ENCODE peak calls at places on chromosomes 12 and 14, in nine cellular contexts. One of them, this sample, is unnamed.

GRCh38 chr12:68451261-68452091 is 119.3 kb upstream of the MDM1 start:
- DNase-seq in NCI-H1092: peak; percentile 8
- DNase-seq in mesendoderm: peak; percentile 80
- DNase-seq in kidney epithelial cell: no peak
- DNase-seq in right cardiac atrium: peak; percentile 40
- DNase-seq in hepatic stellate cell: peak; percentile 18
- DNase-seq in Right ventricle myocardium superior: peak; percentile 43
- DNase-seq in NCI-H510A: no peak
- DNase-seq in erythroblast: peak; percentile 44
- DNase-seq in this sample: peak; percentile 51

GRCh38 chr14:103290961-103291360 is 43.1 kb upstream of the EIF5 start:
- DNase-seq in hepatic stellate cell: no peak
- DNase-seq in right cardiac atrium: no peak
- DNase-seq in NCI-H510A: no peak
- DNase-seq in Right ventricle myocardium superior: no peak
- DNase-seq in erythroblast: no peak
- DNase-seq in NCI-H1092: no peak
- DNase-seq in kidney epithelial cell: no peak
- DNase-seq in mesendoderm: no peak
- DNase-seq in this sample: no peak

GRCh38 chr14:77120771-77121743 is 20.5 kb downstream of the ZDHHC22 start:
- DNase-seq in Right ventricle myocardium superior: no peak
- DNase-seq in kidney epithelial cell: no peak
- DNase-seq in hepatic stellate cell: no peak
- DNase-seq in erythroblast: no peak
- DNase-seq in mesendoderm: no peak
- DNase-seq in NCI-H1092: peak; percentile 75
- DNase-seq in right cardiac atrium: no peak
- DNase-seq in NCI-H510A: peak; percentile 38
- DNase-seq in this sample: peak; percentile 88

GRCh38 chr12:9134981-9135628 is 19.4 kb upstream of the A2M start:
- DNase-seq in kidney epithelial cell: no peak
- DNase-seq in hepatic stellate cell: no peak
- DNase-seq in NCI-H510A: no peak
- DNase-seq in mesendoderm: peak; percentile 27
- DNase-seq in erythroblast: peak; percentile 18
- DNase-seq in right cardiac atrium: no peak
- DNase-seq in Right ventricle myocardium superior: no peak
- DNase-seq in NCI-H1092: no peak
- DNase-seq in this sample: peak; percentile 35

GRCh38 chr14:30914812-30915211 is 40.5 kb downstream of the COCH start:
- DNase-seq in NCI-H1092: no peak
- DNase-seq in kidney epithelial cell: no peak
- DNase-seq in mesendoderm: no peak
- DNase-seq in NCI-H510A: no peak
- DNase-seq in right cardiac atrium: no peak
- DNase-seq in erythroblast: no peak
- DNase-seq in Right ventricle myocardium superior: no peak
- DNase-seq in hepatic stellate cell: no peak
- DNase-seq in this sample: no peak

GRCh38 chr14:59918824-59919581 is 941 bp upstream of the LRRC9 start:
- DNase-seq in NCI-H510A: no peak
- DNase-seq in Right ventricle myocardium superior: peak; percentile 33
- DNase-seq in hepatic stellate cell: peak; percentile 45
- DNase-seq in kidney epithelial cell: no peak
- DNase-seq in mesendoderm: peak; percentile 48
- DNase-seq in erythroblast: peak; percentile 7
- DNase-seq in right cardiac atrium: peak; percentile 22
- DNase-seq in NCI-H1092: peak; percentile 25
- DNase-seq in this sample: peak; percentile 48

GRCh38 chr12:124286414-124286813 is 8.5 kb upstream of the RFLNA start:
- DNase-seq in right cardiac atrium: no peak
- DNase-seq in erythroblast: no peak
- DNase-seq in hepatic stellate cell: no peak
- DNase-seq in mesendoderm: no peak
- DNase-seq in NCI-H1092: peak; percentile 2
- DNase-seq in NCI-H510A: no peak
- DNase-seq in Right ventricle myocardium superior: no peak
- DNase-seq in kidney epithelial cell: no peak
- DNase-seq in this sample: no peak

GRCh38 chr14:94031880-94032279 is 5.7 kb downstream of the OTUB2 start:
- DNase-seq in NCI-H510A: no peak
- DNase-seq in Right ventricle myocardium superior: no peak
- DNase-seq in hepatic stellate cell: no peak
- DNase-seq in mesendoderm: no peak
- DNase-seq in right cardiac atrium: no peak
- DNase-seq in erythroblast: no peak
- DNase-seq in NCI-H1092: no peak
- DNase-seq in kidney epithelial cell: no peak
- DNase-seq in this sample: no peak

GRCh38 chr12:103379670-103380069 is 116.1 kb downstream of the C12orf42 start:
- DNase-seq in NCI-H1092: no peak
- DNase-seq in hepatic stellate cell: no peak
- DNase-seq in Right ventricle myocardium superior: no peak
- DNase-seq in right cardiac atrium: no peak
- DNase-seq in kidney epithelial cell: no peak
- DNase-seq in mesendoderm: no peak
- DNase-seq in erythroblast: no peak
- DNase-seq in NCI-H510A: no peak
- DNase-seq in this sample: no peak

GRCh38 chr12:111411187-111411764 is 5.6 kb downstream of the SH2B3 start:
- DNase-seq in NCI-H510A: no peak
- DNase-seq in NCI-H1092: no peak
- DNase-seq in right cardiac atrium: no peak
- DNase-seq in Right ventricle myocardium superior: no peak
- DNase-seq in mesendoderm: no peak
- DNase-seq in erythroblast: no peak
- DNase-seq in hepatic stellate cell: no peak
- DNase-seq in kidney epithelial cell: no peak
- DNase-seq in this sample: no peak

GRCh38 chr12:116712458-116713303 is 25.2 kb downstream of the SPRING1 start:
- DNase-seq in right cardiac atrium: no peak
- DNase-seq in NCI-H510A: no peak
- DNase-seq in kidney epithelial cell: no peak
- DNase-seq in mesendoderm: no peak
- DNase-seq in Right ventricle myocardium superior: no peak
- DNase-seq in hepatic stellate cell: no peak
- DNase-seq in erythroblast: no peak
- DNase-seq in NCI-H1092: no peak
- DNase-seq in this sample: no peak

GRCh38 chr12:43776498-43776897 is 17.7 kb downstream of the IRAK4 start:
- DNase-seq in erythroblast: peak; percentile 67
- DNase-seq in NCI-H510A: no peak
- DNase-seq in Right ventricle myocardium superior: no peak
- DNase-seq in right cardiac atrium: no peak
- DNase-seq in NCI-H1092: peak; percentile 2
- DNase-seq in mesendoderm: peak; percentile 46
- DNase-seq in hepatic stellate cell: peak; percentile 17
- DNase-seq in kidney epithelial cell: no peak
- DNase-seq in this sample: peak; percentile 45

GRCh38 chr14:77181124-77181602 is 435 bp upstream of the TMEM63C start:
- DNase-seq in right cardiac atrium: no peak
- DNase-seq in kidney epithelial cell: no peak
- DNase-seq in NCI-H510A: no peak
- DNase-seq in erythroblast: no peak
- DNase-seq in Right ventricle myocardium superior: no peak
- DNase-seq in mesendoderm: no peak
- DNase-seq in hepatic stellate cell: no peak
- DNase-seq in NCI-H1092: no peak
- DNase-seq in this sample: no peak

GRCh38 chr12:674272-674781 is 11.1 kb upstream of the NINJ2 start:
- DNase-seq in NCI-H1092: no peak
- DNase-seq in mesendoderm: no peak
- DNase-seq in NCI-H510A: no peak
- DNase-seq in kidney epithelial cell: no peak
- DNase-seq in erythroblast: peak; percentile 22
- DNase-seq in hepatic stellate cell: no peak
- DNase-seq in right cardiac atrium: no peak
- DNase-seq in Right ventricle myocardium superior: no peak
- DNase-seq in this sample: peak; percentile 29

GRCh38 chr14:50225067-50225973 is 6.1 kb downstream of the SOS2 start:
- DNase-seq in NCI-H1092: no peak
- DNase-seq in hepatic stellate cell: peak; percentile 75
- DNase-seq in kidney epithelial cell: peak; percentile 48
- DNase-seq in Right ventricle myocardium superior: no peak
- DNase-seq in erythroblast: no peak
- DNase-seq in NCI-H510A: no peak
- DNase-seq in mesendoderm: no peak
- DNase-seq in right cardiac atrium: no peak
- DNase-seq in this sample: no peak

GRCh38 chr12:125406131-125406530 is 340.9 kb downstream of the AACS start:
- DNase-seq in erythroblast: no peak
- DNase-seq in NCI-H1092: no peak
- DNase-seq in NCI-H510A: no peak
- DNase-seq in right cardiac atrium: no peak
- DNase-seq in Right ventricle myocardium superior: no peak
- DNase-seq in kidney epithelial cell: no peak
- DNase-seq in mesendoderm: no peak
- DNase-seq in hepatic stellate cell: no peak
- DNase-seq in this sample: no peak

GRCh38 chr12:65192963-65193516 is 23.7 kb downstream of the LEMD3 start:
- DNase-seq in NCI-H1092: no peak
- DNase-seq in kidney epithelial cell: no peak
- DNase-seq in mesendoderm: no peak
- DNase-seq in Right ventricle myocardium superior: no peak
- DNase-seq in hepatic stellate cell: no peak
- DNase-seq in NCI-H510A: no peak
- DNase-seq in erythroblast: peak; percentile 41
- DNase-seq in right cardiac atrium: no peak
- DNase-seq in this sample: peak; percentile 57

GRCh38 chr12:123106640-123107359 is 44.1 kb downstream of the PITPNM2 start:
- DNase-seq in Right ventricle myocardium superior: peak; percentile 72
- DNase-seq in NCI-H1092: no peak
- DNase-seq in right cardiac atrium: peak; percentile 68
- DNase-seq in kidney epithelial cell: no peak
- DNase-seq in erythroblast: no peak
- DNase-seq in NCI-H510A: peak; percentile 27
- DNase-seq in hepatic stellate cell: no peak
- DNase-seq in mesendoderm: peak; percentile 80
- DNase-seq in this sample: peak; percentile 32

GRCh38 chr12:30026621-30027234 is 243.0 kb upstream of the TMTC1 start:
- DNase-seq in NCI-H1092: no peak
- DNase-seq in kidney epithelial cell: peak; percentile 53
- DNase-seq in right cardiac atrium: no peak
- DNase-seq in erythroblast: no peak
- DNase-seq in mesendoderm: no peak
- DNase-seq in hepatic stellate cell: peak; percentile 17
- DNase-seq in Right ventricle myocardium superior: no peak
- DNase-seq in NCI-H510A: no peak
- DNase-seq in this sample: peak; percentile 12

This sample was measured in OCI-M1.